ENCODE peak calls at places on chromosomes 12 and 14, in seven cellular contexts. X, C, G, N, Q, E and R are unnamed samples.
A peak's percentile ranks its signal among the peaks of the same experiment; 100 is the strongest.

GRCh38 chr12:124273630-124274029 is 21.3 kb upstream of the RFLNA start:
- DNase-seq in X (peak; percentile 50), C (no peak), G (no peak), N (no peak), Q (no peak), E (no peak), R (peak; percentile 84)

GRCh38 chr12:42564540-42564939 is 25.0 kb downstream of the PRICKLE1 start:
- DNase-seq in X (peak; percentile 45), C (no peak), G (no peak), N (no peak), Q (no peak), E (no peak), R (no peak)

GRCh38 chr14:96268426-96269358 is 12.7 kb downstream of the BDKRB1 start:
- DNase-seq in X (peak; percentile 99), C (no peak), G (no peak), N (no peak), Q (peak; percentile 70), E (peak; percentile 58), R (no peak)

GRCh38 chr14:71554323-71554722 is 377.9 kb upstream of the RGS6 start:
- DNase-seq in X (no peak), C (no peak), G (no peak), N (no peak), Q (no peak), E (no peak), R (no peak)

GRCh38 chr12:45914090-45914489 is 76.3 kb downstream of the SCAF11 start:
- DNase-seq in X (peak; percentile 94), C (no peak), G (no peak), N (peak; percentile 14), Q (no peak), E (no peak), R (no peak)

GRCh38 chr14:94961761-94962575 is 192.1 kb upstream of the GSC start:
- DNase-seq in X (no peak), C (no peak), G (no peak), N (no peak), Q (no peak), E (no peak), R (no peak)

GRCh38 chr14:21024668-21025373 is at the start of gene NDRG2:
- DNase-seq in X (peak; percentile 37), C (peak; percentile 74), G (peak; percentile 71), N (peak; percentile 89), Q (peak; percentile 83), E (peak; percentile 90), R (peak; percentile 86)

GRCh38 chr12:28909291-28909690 is 239.8 kb upstream of the FAR2 start:
- DNase-seq in X (peak; percentile 68), C (no peak), G (no peak), N (no peak), Q (no peak), E (no peak), R (no peak)

GRCh38 chr14:71702799-71703198 is 229.4 kb upstream of the RGS6 start:
- DNase-seq in X (no peak), C (no peak), G (no peak), N (no peak), Q (no peak), E (no peak), R (no peak)

GRCh38 chr12:87827638-87828264 is 201.4 kb downstream of the C12orf50 start:
- DNase-seq in X (peak; percentile 40), C (no peak), G (no peak), N (no peak), Q (no peak), E (no peak), R (no peak)

GRCh38 chr14:26594756-26595545 is 2.9 kb downstream of the NOVA1 start:
- DNase-seq in X (no peak), C (no peak), G (no peak), N (peak; percentile 60), Q (no peak), E (no peak), R (no peak)

GRCh38 chr12:109386079-109386473 is 38.4 kb downstream of the MYO1H start:
- DNase-seq in X (no peak), C (no peak), G (no peak), N (no peak), Q (no peak), E (no peak), R (no peak)

GRCh38 chr12:129641916-129642315 is 261.9 kb downstream of the TMEM132D start:
- DNase-seq in X (no peak), C (no peak), G (no peak), N (no peak), Q (no peak), E (no peak), R (no peak)

GRCh38 chr14:105046891-105047282 is 18.3 kb downstream of the GPR132 start:
- DNase-seq in X (no peak), C (no peak), G (no peak), N (no peak), Q (no peak), E (no peak), R (no peak)

GRCh38 chr14:68516235-68516634 is 276.6 kb downstream of the ZFP36L1 start:
- DNase-seq in X (no peak), C (no peak), G (no peak), N (no peak), Q (no peak), E (no peak), R (no peak)

GRCh38 chr14:68514611-68515194 is 278.2 kb downstream of the ZFP36L1 start:
- DNase-seq in X (no peak), C (no peak), G (no peak), N (no peak), Q (no peak), E (no peak), R (peak; percentile 53)

GRCh38 chr14:68513137-68513536 is 279.7 kb downstream of the ZFP36L1 start:
- DNase-seq in X (no peak), C (no peak), G (no peak), N (no peak), Q (no peak), E (no peak), R (no peak)

GRCh38 chr14:68512088-68512487 is 280.8 kb downstream of the ZFP36L1 start:
- DNase-seq in X (peak; percentile 24), C (no peak), G (no peak), N (no peak), Q (no peak), E (no peak), R (no peak)

GRCh38 chr14:68513838-68514610 is 278.8 kb downstream of the ZFP36L1 start:
- DNase-seq in X (no peak), C (no peak), G (no peak), N (no peak), Q (no peak), E (no peak), R (no peak)
- H3K27me3 ChIP-seq in X (no peaks in the 10 kb centered on the region), C (no peaks in the 10 kb centered on the region), G (no peaks in the 10 kb centered on the region), N (no peaks in the 10 kb centered on the region), Q (no peaks in the 10 kb centered on the region), E (no peaks in the 10 kb centered on the region), R (no peaks in the 10 kb centered on the region)

GRCh38 chr14:82113007-82113406 is 579.4 kb upstream of the SEL1L start:
- DNase-seq in X (no peak), C (no peak), G (no peak), N (no peak), Q (no peak), E (no peak), R (no peak)
- H3K4me3 ChIP-seq in X (no peak overlapping the region), C (no peak overlapping the region), G (no peak overlapping the region), N (no peak overlapping the region), Q (no peak overlapping the region), E (no peak overlapping the region), R (no peak overlapping the region)

DNA sequence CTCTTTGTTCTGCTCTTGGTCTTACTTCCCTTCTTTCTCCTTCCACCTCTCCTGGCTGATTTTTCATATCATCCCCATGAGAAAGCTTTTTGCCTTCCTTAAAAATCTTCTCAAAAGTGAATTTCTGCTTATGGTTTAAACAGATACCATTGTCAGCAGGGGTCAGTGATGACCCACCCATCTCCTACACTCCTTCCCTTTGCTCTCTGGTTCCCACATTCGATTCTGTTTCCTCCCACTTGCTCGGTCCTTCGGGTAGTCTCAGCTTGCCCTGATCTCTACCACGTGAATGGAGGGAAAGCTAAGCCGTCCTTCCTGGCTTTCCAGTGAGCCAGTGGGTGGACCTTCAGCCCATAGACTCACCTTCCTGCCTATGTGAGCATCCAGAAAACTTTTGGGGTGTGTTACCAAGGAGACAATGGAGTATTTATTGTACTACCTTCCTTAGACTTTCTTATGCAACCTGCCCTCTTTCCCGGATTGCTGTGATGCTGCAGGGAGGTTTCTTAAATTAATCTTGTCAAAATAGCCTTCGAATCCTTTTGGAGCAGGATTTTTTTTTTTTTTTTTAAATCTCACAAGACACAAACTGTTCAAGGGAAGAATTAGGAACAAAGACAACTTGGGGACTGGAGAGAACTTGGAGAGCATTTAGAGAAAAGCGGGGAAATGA is 306.3 kb downstream of the CACNA1C start:
- DNase-seq in X (no peak), C (no peak), G (no peak), N (no peak), Q (no peak), E (no peak), R (no peak)
- H3K27me3 ChIP-seq in X (no peaks in the 10 kb centered on the region), C (no peaks in the 10 kb centered on the region), G (no peaks in the 10 kb centered on the region), N (no peaks in the 10 kb centered on the region), Q (no peaks in the 10 kb centered on the region), E (no peaks in the 10 kb centered on the region), R (peaks cover 3% of the 10 kb centered on the region)

DNA sequence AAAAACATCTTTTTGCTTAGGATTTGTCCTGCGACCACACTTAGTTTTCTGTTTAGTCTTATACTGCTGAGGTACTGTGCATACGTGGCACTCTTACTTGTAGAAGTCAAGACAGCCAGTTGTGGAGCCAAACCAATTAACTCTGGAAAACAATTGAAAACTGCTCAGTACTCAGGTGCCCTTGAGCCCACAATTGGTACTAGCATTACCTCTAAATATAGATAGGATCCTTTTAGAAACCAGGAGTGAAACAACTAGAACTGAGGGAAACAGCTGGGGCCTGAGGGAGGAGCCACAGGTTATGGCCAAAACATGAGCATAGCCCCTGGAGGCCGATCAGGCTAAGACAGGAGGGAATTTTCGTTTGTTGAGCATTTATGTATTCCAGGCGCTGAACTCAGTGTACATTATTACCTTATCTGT is 2.5 kb downstream of the SPATS2 start:
- DNase-seq in X (peak; percentile 68), C (no peak), G (peak; percentile 23), N (peak; percentile 28), Q (no peak), E (peak; percentile 63), R (no peak)
- H3K4me3 ChIP-seq in X (peak overlapping the region; percentile 17), C (no peak overlapping the region), G (no peak overlapping the region), N (no peak overlapping the region), Q (no peak overlapping the region), E (no peak overlapping the region), R (no peak overlapping the region)

GRCh38 chr12:132481771-132482745 is 7.9 kb upstream of the FBRSL1 start:
- DNase-seq in X (no peak), C (no peak), G (no peak), N (no peak), Q (no peak), E (no peak), R (no peak)
- H3K27me3 ChIP-seq in X (peaks cover 4% of the 10 kb centered on the region), C (no peaks in the 10 kb centered on the region), G (no peaks in the 10 kb centered on the region), N (peaks cover 97% of the 10 kb centered on the region), Q (no peaks in the 10 kb centered on the region), E (no peaks in the 10 kb centered on the region), R (no peaks in the 10 kb centered on the region)

GRCh38 chr12:96313606-96314005 is 86.6 kb downstream of the CDK17 start:
- DNase-seq in X (no peak), C (no peak), G (no peak), N (no peak), Q (no peak), E (no peak), R (no peak)
- H3K4me3 ChIP-seq in X (no peak overlapping the region), C (no peak overlapping the region), G (no peak overlapping the region), N (no peak overlapping the region), Q (no peak overlapping the region), E (no peak overlapping the region), R (no peak overlapping the region)

GRCh38 chr14:74235017-74235416 is 4.2 kb upstream of the VSX2 start:
- DNase-seq in X (no peak), C (no peak), G (no peak), N (no peak), Q (no peak), E (no peak), R (no peak)
- H3K27me3 ChIP-seq in X (peaks cover 38% of the 10 kb centered on the region), C (peaks cover 15% of the 10 kb centered on the region), G (peaks cover 18% of the 10 kb centered on the region), N (peaks cover 69% of the 10 kb centered on the region), Q (no peaks in the 10 kb centered on the region), E (peaks cover 55% of the 10 kb centered on the region), R (no peaks in the 10 kb centered on the region)

GRCh38 chr12:54285150-54286041 is 4.9 kb downstream of the HNRNPA1 start:
- DNase-seq in X (peak; percentile 43), C (no peak), G (no peak), N (no peak), Q (no peak), E (no peak), R (no peak)
- H3K4me3 ChIP-seq in X (peak overlapping the region; percentile 54), C (no peak overlapping the region), G (no peak overlapping the region), N (peak overlapping the region; percentile 88), Q (no peak overlapping the region), E (no peak overlapping the region), R (no peak overlapping the region)